ENCODE peak calls at places on chromosomes 12 and 14, in eight cellular contexts. One of them, this sample, is unnamed.

GRCh38 chr12:89181271-89181920 is 170.9 kb downstream of the DUSP6 start:
- DNase-seq in C1 segment of cervical spinal cord: no peak
- DNase-seq in fibroblast of gingiva: peak; percentile 86
- DNase-seq in NCI-H1105: no peak
- DNase-seq in GM12865: no peak
- DNase-seq in dermis blood vessel endothelial cell: peak; percentile 86
- DNase-seq in Ammon's horn: no peak
- DNase-seq in fibroblast of mammary gland: peak; percentile 81
- DNase-seq in this sample: no peak

GRCh38 chr12:86551146-86551571 is 295.0 kb upstream of the MGAT4C start:
- DNase-seq in dermis blood vessel endothelial cell: no peak
- DNase-seq in Ammon's horn: no peak
- DNase-seq in fibroblast of gingiva: peak; percentile 34
- DNase-seq in NCI-H1105: no peak
- DNase-seq in fibroblast of mammary gland: peak; percentile 0
- DNase-seq in C1 segment of cervical spinal cord: no peak
- DNase-seq in GM12865: no peak
- DNase-seq in this sample: no peak

GRCh38 chr12:16573652-16574077 is 32.3 kb downstream of the LMO3 start:
- DNase-seq in fibroblast of mammary gland: peak; percentile 60
- DNase-seq in GM12865: no peak
- DNase-seq in dermis blood vessel endothelial cell: no peak
- DNase-seq in C1 segment of cervical spinal cord: no peak
- DNase-seq in fibroblast of gingiva: peak; percentile 69
- DNase-seq in Ammon's horn: no peak
- DNase-seq in NCI-H1105: no peak
- DNase-seq in this sample: no peak

GRCh38 chr12:107436376-107436775 is 249.2 kb upstream of the PWP1 start:
- DNase-seq in fibroblast of gingiva: peak; percentile 26
- DNase-seq in C1 segment of cervical spinal cord: no peak
- DNase-seq in dermis blood vessel endothelial cell: peak; percentile 5
- DNase-seq in GM12865: no peak
- DNase-seq in NCI-H1105: no peak
- DNase-seq in Ammon's horn: no peak
- DNase-seq in fibroblast of mammary gland: peak; percentile 51
- DNase-seq in this sample: no peak

GRCh38 chr12:4116251-4117111 is 157.1 kb upstream of the CCND2 start:
- DNase-seq in dermis blood vessel endothelial cell: peak; percentile 85
- DNase-seq in NCI-H1105: no peak
- DNase-seq in fibroblast of gingiva: no peak
- DNase-seq in GM12865: peak; percentile 39
- DNase-seq in Ammon's horn: no peak
- DNase-seq in C1 segment of cervical spinal cord: no peak
- DNase-seq in fibroblast of mammary gland: peak; percentile 47
- DNase-seq in this sample: no peak

GRCh38 chr14:22510527-22511110 is 78.4 kb downstream of the DAD1 start:
- DNase-seq in Ammon's horn: no peak
- DNase-seq in NCI-H1105: no peak
- DNase-seq in GM12865: peak; percentile 70
- DNase-seq in C1 segment of cervical spinal cord: no peak
- DNase-seq in dermis blood vessel endothelial cell: peak; percentile 43
- DNase-seq in fibroblast of gingiva: no peak
- DNase-seq in fibroblast of mammary gland: no peak
- DNase-seq in this sample: no peak

GRCh38 chr14:28766505-28767238 is at the start of gene FOXG1:
- DNase-seq in C1 segment of cervical spinal cord: no peak
- DNase-seq in fibroblast of mammary gland: peak; percentile 28
- DNase-seq in fibroblast of gingiva: no peak
- DNase-seq in Ammon's horn: peak; percentile 86
- DNase-seq in dermis blood vessel endothelial cell: no peak
- DNase-seq in GM12865: peak; percentile 91
- DNase-seq in NCI-H1105: peak; percentile 94
- DNase-seq in this sample: peak; percentile 99

GRCh38 chr12:93591137-93591868 is 18.8 kb downstream of the SOCS2 start:
- DNase-seq in dermis blood vessel endothelial cell: peak; percentile 64
- DNase-seq in NCI-H1105: peak; percentile 10
- DNase-seq in fibroblast of gingiva: peak; percentile 87
- DNase-seq in C1 segment of cervical spinal cord: peak; percentile 14
- DNase-seq in fibroblast of mammary gland: peak; percentile 80
- DNase-seq in GM12865: peak; percentile 62
- DNase-seq in Ammon's horn: peak; percentile 82
- DNase-seq in this sample: peak; percentile 5

GRCh38 chr14:100532154-100532915 is 54.9 kb downstream of the BEGAIN start:
- DNase-seq in fibroblast of gingiva: no peak
- DNase-seq in fibroblast of mammary gland: no peak
- DNase-seq in GM12865: no peak
- DNase-seq in dermis blood vessel endothelial cell: no peak
- DNase-seq in C1 segment of cervical spinal cord: no peak
- DNase-seq in Ammon's horn: no peak
- DNase-seq in NCI-H1105: no peak
- DNase-seq in this sample: no peak

GRCh38 chr14:100332797-100333196 is 9.7 kb downstream of the SLC25A47 start:
- DNase-seq in fibroblast of mammary gland: no peak
- DNase-seq in fibroblast of gingiva: no peak
- DNase-seq in GM12865: no peak
- DNase-seq in Ammon's horn: no peak
- DNase-seq in dermis blood vessel endothelial cell: no peak
- DNase-seq in NCI-H1105: no peak
- DNase-seq in C1 segment of cervical spinal cord: no peak
- DNase-seq in this sample: no peak

This sample was measured in NCI-H1092 treated with DMSO at 0.1 percent for 48 hours.